ENCODE peak calls at places on chromosomes 16 and 17, in five cellular contexts. D, A, J, G and Y are unnamed samples.

GRCh38 chr16:74601131-74601871 is 5.6 kb downstream of the GLG1 start:
- DNase-seq in D (peak), A (no peak), J (no peak), G (no peak), Y (no peak)

GRCh38 chr16:58814348-58814801 is 80.3 kb upstream of the GOT2 start:
- DNase-seq in D (peak), A (no peak), J (peak), G (peak), Y (peak)

GRCh38 chr16:88376053-88376834 is 6.5 kb upstream of the ZNF469 start:
- DNase-seq in D (no peak), A (no peak), J (no peak), G (no peak), Y (no peak)

GRCh38 chr16:68257906-68258800 is 6.2 kb upstream of the SLC7A6 start:
- DNase-seq in D (no peak), A (no peak), J (no peak), G (peak), Y (no peak)

GRCh38 chr16:23518435-23518891 is 8.2 kb upstream of the GGA2 start:
- DNase-seq in D (peak), A (no peak), J (no peak), G (no peak), Y (no peak)

GRCh38 chr17:78998311-78999055 is 11.1 kb downstream of the CANT1 start:
- DNase-seq in D (no peak), A (no peak), J (no peak), G (no peak), Y (no peak)

GRCh38 chr16:30697264-30698138 is 1.5 kb upstream of the SRCAP start:
- DNase-seq in D (peak), A (no peak), J (peak), G (no peak), Y (no peak)

GRCh38 chr16:1494129-1494640 is 1.0 kb downstream of the TELO2 start:
- DNase-seq in D (peak), A (no peak), J (peak), G (peak), Y (no peak)

GRCh38 chr17:67460097-67460496 is 83.0 kb downstream of the PITPNC1 start:
- DNase-seq in D (no peak), A (no peak), J (no peak), G (no peak), Y (no peak)

GRCh38 chr17:77315551-77316190 is 174.9 kb downstream of the SEC14L1 start:
- DNase-seq in D (no peak), A (no peak), J (no peak), G (no peak), Y (no peak)

GRCh38 chr16:87947356-87948118 is 3.7 kb upstream of the BANP start:
- DNase-seq in D (no peak), A (no peak), J (no peak), G (no peak), Y (no peak)

GRCh38 chr16:53457670-53458069 is 23.4 kb downstream of the RBL2 start:
- DNase-seq in D (no peak), A (peak), J (no peak), G (no peak), Y (no peak)

GRCh38 chr16:77183137-77183536 is 7.9 kb upstream of the MON1B start:
- DNase-seq in D (no peak), A (no peak), J (no peak), G (no peak), Y (no peak)

GRCh38 chr16:6846452-6846851 is 486.2 kb upstream of the RBFOX1 start:
- DNase-seq in D (no peak), A (no peak), J (no peak), G (no peak), Y (no peak)

GRCh38 chr17:32274643-32275042 is 9.0 kb downstream of the RHBDL3 start:
- DNase-seq in D (no peak), A (no peak), J (no peak), G (no peak), Y (no peak)

GRCh38 chr17:75173526-75173925 is 9.2 kb downstream of the SUMO2 start:
- DNase-seq in D (no peak), A (no peak), J (no peak), G (no peak), Y (no peak)

GRCh38 chr17:39677581-39678339 is 9.5 kb downstream of the PNMT start:
- DNase-seq in D (no peak), A (no peak), J (no peak), G (no peak), Y (no peak)

GRCh38 chr16:85844786-85845185 is 45.3 kb downstream of the COX4I1 start:
- DNase-seq in D (no peak), A (no peak), J (no peak), G (peak), Y (no peak)

GRCh38 chr16:13883881-13884280 is 36.1 kb upstream of the ERCC4 start:
- DNase-seq in D (no peak), A (no peak), J (no peak), G (no peak), Y (no peak)

GRCh38 chr17:63434951-63435571 is 11.0 kb downstream of the CYB561 start:
- DNase-seq in D (no peak), A (no peak), J (no peak), G (no peak), Y (peak)

GRCh38 chr16:86836503-86837125 is 258.3 kb downstream of the FOXL1 start:
- DNase-seq in D (no peak), A (no peak), J (no peak), G (no peak), Y (no peak)

GRCh38 chr17:83076930-83077329 is 2.5 kb upstream of the METRNL start:
- DNase-seq in D (no peak), A (no peak), J (no peak), G (no peak), Y (no peak)

GRCh38 chr16:71919033-71919432 is 23.7 kb downstream of the IST1 start:
- DNase-seq in D (no peak), A (no peak), J (no peak), G (no peak), Y (no peak)

GRCh38 chr16:30558789-30559377 is 709 bp upstream of the ZNF764 start:
- DNase-seq in D (no peak), A (no peak), J (no peak), G (no peak), Y (no peak)

GRCh38 chr17:72393553-72393952 is 272.7 kb downstream of the SOX9 start:
- DNase-seq in D (no peak), A (no peak), J (no peak), G (no peak), Y (peak)

GRCh38 chr17:6231886-6232767 is 161.9 kb downstream of the WSCD1 start:
- DNase-seq in D (no peak), A (no peak), J (no peak), G (no peak), Y (no peak)

GRCh38 chr16:14110728-14111251 is 39.7 kb downstream of the MRTFB start:
- DNase-seq in D (no peak), A (no peak), J (no peak), G (no peak), Y (no peak)

GRCh38 chr17:65564793-65565192 is 3.3 kb upstream of the AXIN2 start:
- DNase-seq in D (no peak), A (no peak), J (no peak), G (peak), Y (no peak)

GRCh38 chr16:85233520-85233919 is 121.2 kb upstream of the CIBAR2 start:
- DNase-seq in D (no peak), A (no peak), J (no peak), G (no peak), Y (no peak)

GRCh38 chr16:86899757-86900156 is 321.4 kb downstream of the FOXL1 start:
- DNase-seq in D (no peak), A (no peak), J (no peak), G (no peak), Y (no peak)

GRCh38 chr17:10421211-10421610 is 539 bp downstream of the MYH8 start:
- DNase-seq in D (no peak), A (no peak), J (no peak), G (no peak), Y (no peak)

GRCh38 chr17:10420811-10421210 is 939 bp downstream of the MYH8 start:
- DNase-seq in D (no peak), A (no peak), J (no peak), G (no peak), Y (no peak)

DNA sequence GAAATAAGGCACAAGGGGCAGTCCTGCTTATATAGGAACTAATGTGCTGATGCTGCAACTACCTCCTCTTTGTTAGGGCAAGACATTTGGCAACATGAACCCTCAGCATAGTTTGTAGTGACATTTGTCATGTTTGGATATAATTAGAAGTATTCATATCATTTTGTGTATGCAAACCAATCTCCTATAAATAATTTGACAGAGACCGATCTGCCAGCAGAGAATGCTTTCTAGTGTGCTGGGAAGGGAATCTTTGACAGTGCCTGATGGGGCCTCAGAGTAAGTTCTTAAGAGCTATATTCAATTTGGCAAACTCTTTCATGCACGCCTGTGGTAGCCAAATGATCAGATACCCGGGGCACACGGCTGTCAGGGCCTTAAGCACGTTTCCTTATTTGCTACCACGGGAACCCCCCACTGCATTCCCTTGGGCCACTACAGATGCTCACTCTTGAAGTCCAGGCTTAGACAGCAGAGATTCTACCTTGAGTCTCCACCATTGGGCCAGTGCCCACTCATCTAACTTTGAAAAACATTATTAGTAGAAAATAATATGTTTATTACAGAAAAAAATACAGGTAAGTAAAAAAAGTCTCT is at the start of gene MYH8:
- DNase-seq in D (no peak), A (no peak), J (no peak), G (no peak), Y (no peak)
- TF ChIP-seq YY1 in D (no peak), A (no peak), J (no peak), G (no peak), Y (no peak)

GRCh38 chr16:28923652-28924398 is 1.2 kb downstream of the RABEP2 start:
- DNase-seq in D (no peak), A (peak), J (no peak), G (peak), Y (no peak)
- H3K27ac ChIP-seq in D (no peak), A (peak), J (peak), G (peak), Y (peak)

GRCh38 chr17:2965621-2966275 is 97.7 kb downstream of the OR1D5 start:
- DNase-seq in D (no peak), A (no peak), J (no peak), G (no peak), Y (peak)
- TF ChIP-seq SRF in D (no peak), A (no peak), J (no peak), G (no peak), Y (no peak)

DNA sequence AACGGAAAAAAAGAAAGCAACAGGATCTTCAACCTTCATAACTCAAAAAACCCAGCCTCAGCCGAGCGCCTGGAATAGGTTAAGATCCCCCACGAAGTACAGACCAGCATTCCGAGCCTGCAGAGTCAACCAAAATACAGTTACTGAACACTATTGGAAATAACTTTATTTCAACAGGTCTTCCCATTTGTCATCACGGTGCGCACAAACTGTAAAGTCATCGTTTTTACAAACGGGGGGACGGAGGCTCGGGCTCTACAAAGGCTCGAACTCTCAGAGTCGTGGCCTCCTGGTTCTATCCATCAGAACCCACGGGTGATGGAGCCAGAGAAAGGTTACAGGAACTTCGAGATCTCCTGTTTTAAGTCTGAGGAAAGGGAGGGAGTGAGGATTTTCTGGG is 1.1 kb downstream of the YWHAE start:
- DNase-seq in D (peak), A (no peak), J (no peak), G (no peak), Y (no peak)
- TF ChIP-seq YY1 in D (no peak), A (no peak), J (no peak), G (no peak), Y (no peak)

DNA sequence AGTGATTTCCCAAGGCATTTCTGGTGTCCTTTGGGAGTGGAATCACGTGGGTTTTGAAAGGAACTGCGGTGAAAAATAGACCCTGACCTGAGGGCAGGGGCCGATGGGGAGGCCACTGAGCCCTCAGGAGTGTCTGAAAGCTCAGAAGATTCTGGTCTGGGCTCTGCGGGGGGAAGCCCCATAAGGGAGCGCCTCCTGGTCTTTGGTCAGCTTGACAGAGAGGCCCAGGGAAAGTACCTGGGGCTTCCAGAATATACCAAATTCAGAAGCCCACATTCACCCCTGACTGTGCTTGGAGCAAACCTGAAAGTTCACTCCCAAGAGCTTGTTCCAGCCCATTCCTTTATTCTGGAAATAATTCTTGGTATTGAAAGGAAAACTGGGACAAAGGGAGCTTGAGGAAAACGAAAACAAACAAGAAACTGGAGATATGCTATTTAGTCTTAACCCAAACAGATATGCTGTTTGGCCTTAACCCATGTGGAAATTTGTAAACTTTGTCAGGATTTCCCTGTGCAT is 23.2 kb upstream of the NAGLU start:
- DNase-seq in D (no peak), A (no peak), J (no peak), G (no peak), Y (no peak)
- H3K27ac ChIP-seq in D (no peak), A (peak), J (no peak), G (peak), Y (no peak)

DNA sequence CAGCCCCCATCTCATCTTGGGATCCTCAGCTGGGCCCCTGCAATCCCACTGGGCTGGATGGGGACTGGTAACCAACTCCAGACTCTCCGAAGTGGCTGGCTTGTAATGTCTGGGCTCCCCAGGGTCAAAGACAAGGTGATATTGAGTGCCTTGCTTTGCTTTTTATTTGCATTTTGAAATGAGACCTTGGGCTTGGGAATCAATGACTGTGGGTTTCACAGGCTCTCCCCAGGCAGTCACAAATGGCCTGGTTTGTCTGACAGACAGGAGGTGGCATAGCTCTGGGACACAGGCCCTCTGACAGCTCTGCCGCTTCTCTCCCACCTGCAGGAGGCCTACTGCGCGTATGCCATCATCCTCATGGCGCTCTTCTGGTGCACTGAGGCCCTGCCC is 15.4 kb downstream of the SLC13A2 start:
- DNase-seq in D (no peak), A (no peak), J (no peak), G (peak), Y (no peak)
- TF ChIP-seq SRF in D (no peak), A (no peak), J (no peak), G (no peak), Y (no peak)

GRCh38 chr17:22102177-22102576 is 409.9 kb downstream of the KCNJ18 start:
- DNase-seq in D (no peak), A (no peak), J (no peak), G (no peak), Y (no peak)
- TF ChIP-seq YY1 in D (no peak), A (no peak), J (no peak), G (no peak), Y (no peak)